ENCODE peak calls at places on chromosomes 2 and 18, in five cellular contexts. H is A549, D is K562, B is endothelial cell of umbilical vein, L is HepG2. S is an unnamed sample.

GRCh38 chr2:63053889-63054725 is 3.5 kb downstream of the OTX1 start:
- DNase-seq in H (no peak), D (no peak), B (peak; percentile 19), L (no peak), S (no peak)

GRCh38 chr2:217870528-217871011 is 132.2 kb downstream of the TNS1 start:
- DNase-seq in H (no peak), D (no peak), B (no peak), L (no peak), S (no peak)

GRCh38 chr2:140905078-140905781 is 1225.6 kb downstream of the LRP1B start:
- DNase-seq in H (no peak), D (no peak), B (no peak), L (no peak), S (no peak)

GRCh38 chr2:127634066-127634617 is 11.8 kb upstream of the GPR17 start:
- DNase-seq in H (no peak), D (no peak), B (no peak), L (no peak), S (no peak)

GRCh38 chr2:73984922-73985317 is 210 bp downstream of the TET3 start:
- DNase-seq in H (peak; percentile 35), D (no peak), B (no peak), L (peak; percentile 26), S (no peak)

GRCh38 chr2:240568678-240569522 is 616 bp downstream of the RNPEPL1 start:
- DNase-seq in H (peak; percentile 48), D (peak; percentile 56), B (peak; percentile 59), L (no peak), S (no peak)

GRCh38 chr2:83536489-83537020 is 922.5 kb downstream of the SUCLG1 start:
- DNase-seq in H (no peak), D (no peak), B (no peak), L (no peak), S (no peak)

GRCh38 chr2:108139521-108139920 is 100.2 kb upstream of the SULT1C3 start:
- DNase-seq in H (peak; percentile 27), D (no peak), B (no peak), L (peak; percentile 21), S (no peak)

GRCh38 chr2:101732773-101733256 is 35.3 kb downstream of the MAP4K4 start:
- DNase-seq in H (no peak), D (no peak), B (no peak), L (no peak), S (no peak)

GRCh38 chr2:74671479-74671878 is 17.4 kb downstream of the SEMA4F start:
- DNase-seq in H (no peak), D (no peak), B (peak; percentile 43), L (no peak), S (no peak)

GRCh38 chr2:149715005-149715592 is 127.5 kb upstream of the MMADHC start:
- DNase-seq in H (peak; percentile 54), D (no peak), B (peak; percentile 63), L (peak; percentile 12), S (no peak)

DNA sequence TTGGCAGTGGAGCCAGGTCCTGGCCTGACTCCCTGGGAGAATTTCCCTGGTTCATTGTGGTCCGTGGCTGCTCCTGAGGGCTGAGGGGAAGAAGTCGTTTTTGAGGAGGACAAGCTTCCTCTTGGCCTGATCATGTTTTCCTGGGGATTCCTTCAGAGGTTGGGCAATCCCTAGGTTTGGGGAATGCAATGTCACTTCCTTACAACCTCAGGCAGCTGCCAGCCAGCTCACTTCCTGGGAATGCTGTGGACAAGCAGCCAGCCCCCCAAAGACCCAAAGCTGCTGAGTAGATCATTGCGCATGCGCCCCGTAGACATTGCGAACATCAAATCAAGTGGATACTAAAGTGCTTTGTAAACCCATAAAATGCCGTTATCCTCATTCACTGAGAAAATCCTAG is 7.7 kb upstream of the DNMT3A start:
- DNase-seq in H (no peak), D (no peak), B (no peak), L (no peak), S (no peak)
- TF ChIP-seq MYC in H (no peak), D (no peak), B (no peak), L (no peak), S (no peak)

GRCh38 chr2:151410485-151410833 is 757 bp downstream of the RIF1 start:
- DNase-seq in H (peak; percentile 48), D (no peak), B (no peak), L (peak; percentile 50), S (no peak)
- H3K4me2 ChIP-seq in H (peak overlapping the region; percentile 94), D (peak overlapping the region; percentile 96), B (peak overlapping the region; percentile 93), L (peak overlapping the region; percentile 82), S (peak overlapping the region; percentile 77)

GRCh38 chr2:188622898-188623297 is 331.2 kb downstream of the GULP1 start:
- DNase-seq in H (no peak), D (no peak), B (no peak), L (no peak), S (no peak)
- TF ChIP-seq MYC in H (no peak), D (no peak), B (no peak), L (no peak), S (no peak)

GRCh38 chr18:54090856-54091255 is 133.6 kb downstream of the MBD2 start:
- DNase-seq in H (no peak), D (no peak), B (no peak), L (no peak), S (no peak)
- H3K4me2 ChIP-seq in H (no peak overlapping the region), D (no peak overlapping the region), B (no peak overlapping the region), L (no peak overlapping the region), S (no peak overlapping the region)

GRCh38 chr18:23887493-23887892 is 127.1 kb upstream of the TTC39C start:
- DNase-seq in H (no peak), D (no peak), B (no peak), L (no peak), S (no peak)
- TF ChIP-seq MYC in H (no peak), D (no peak), B (no peak), L (no peak), S (no peak)

GRCh38 chr18:10139783-10140410 is 226.1 kb downstream of the VAPA start:
- DNase-seq in H (peak; percentile 15), D (no peak), B (no peak), L (no peak), S (no peak)
- H3K4me2 ChIP-seq in H (peak overlapping the region; percentile 74), D (no peak overlapping the region), B (no peak overlapping the region), L (peak overlapping the region; percentile 65), S (no peak overlapping the region)

GRCh38 chr2:20430461-20431302 is 16.2 kb upstream of the RHOB start:
- DNase-seq in H (no peak), D (peak; percentile 39), B (no peak), L (no peak), S (no peak)
- TF ChIP-seq MYC in H (no peak), D (no peak), B (no peak), L (no peak), S (no peak)

GRCh38 chr2:238487652-238488346 is 61.1 kb downstream of the ASB1 start:
- DNase-seq in H (no peak), D (no peak), B (no peak), L (no peak), S (no peak)
- H3K4me2 ChIP-seq in H (no peak overlapping the region), D (no peak overlapping the region), B (no peak overlapping the region), L (no peak overlapping the region), S (no peak overlapping the region)

GRCh38 chr2:29233428-29233827 is 118.2 kb downstream of the CLIP4 start:
- DNase-seq in H (no peak), D (no peak), B (no peak), L (no peak), S (no peak)
- TF ChIP-seq MYC in H (no peak), D (no peak), B (no peak), L (no peak), S (no peak)